ENCODE peak calls at places on chromosome 12, in four cellular contexts. M is HuH-7.5, V is HCEC 1CT, O is NCI-H1092 treated with DMSO at 0.1 percent for 48 hours. I is an unnamed sample.

GRCh38 chr12:49200882-49201594 is 12.2 kb upstream of the TUBA1A start:
- DNase-seq in M (no peak), V (peak), O (peak), I (peak)

GRCh38 chr12:85310025-85310424 is 30.0 kb downstream of the ALX1 start:
- DNase-seq in M (no peak), V (no peak), O (no peak), I (no peak)

GRCh38 chr12:27331927-27332324 is 710 bp upstream of the BMAL2 start:
- DNase-seq in M (no peak), V (no peak), O (peak), I (peak)

GRCh38 chr12:32671930-32672785 is 6.9 kb upstream of the DNM1L start:
- DNase-seq in M (peak), V (peak), O (peak), I (peak)

GRCh38 chr12:78866518-78866917 is 1.9 kb downstream of the SYT1 start:
- DNase-seq in M (no peak), V (no peak), O (no peak), I (no peak)

GRCh38 chr12:32448581-32448980 is 49.2 kb downstream of the FGD4 start:
- DNase-seq in M (no peak), V (peak), O (no peak), I (peak)

GRCh38 chr12:19025582-19025981 is 104.0 kb upstream of the PLEKHA5 start:
- DNase-seq in M (no peak), V (no peak), O (no peak), I (no peak)

GRCh38 chr12:76588881-76589565 is 29.5 kb upstream of the OSBPL8 start:
- DNase-seq in M (no peak), V (peak), O (no peak), I (peak)

GRCh38 chr12:38162708-38163441 is 153.7 kb upstream of the ALG10B start:
- DNase-seq in M (no peak), V (no peak), O (no peak), I (no peak)

GRCh38 chr12:116263844-116264243 is 13.6 kb downstream of the MED13L start:
- DNase-seq in M (no peak), V (no peak), O (no peak), I (no peak)

GRCh38 chr12:117441751-117442150 is 80.3 kb upstream of the NOS1 start:
- DNase-seq in M (no peak), V (no peak), O (peak), I (peak)

GRCh38 chr12:10716704-10717315 is 6.3 kb downstream of the YBX3 start:
- DNase-seq in M (no peak), V (peak), O (no peak), I (peak)

GRCh38 chr12:89949457-89950195 is 241.0 kb upstream of the ATP2B1 start:
- DNase-seq in M (no peak), V (peak), O (peak), I (peak)

GRCh38 chr12:1256991-1257390 is 266.0 kb downstream of the ERC1 start:
- DNase-seq in M (no peak), V (no peak), O (no peak), I (no peak)

GRCh38 chr12:76020281-76020680 is 11.3 kb downstream of the PHLDA1 start:
- DNase-seq in M (no peak), V (peak), O (no peak), I (peak)

GRCh38 chr12:6352198-6353173 is 10.6 kb upstream of the TNFRSF1A start:
- DNase-seq in M (no peak), V (no peak), O (no peak), I (no peak)

GRCh38 chr12:87820524-87821194 is 208.5 kb downstream of the C12orf50 start:
- DNase-seq in M (no peak), V (peak), O (no peak), I (peak)

GRCh38 chr12:106953352-106954260 is 2.1 kb upstream of the TMEM263 start:
- DNase-seq in M (no peak), V (peak), O (no peak), I (peak)

GRCh38 chr12:46133751-46134150 is 135.1 kb downstream of the SLC38A1 start:
- DNase-seq in M (no peak), V (no peak), O (no peak), I (peak)

GRCh38 chr12:68868043-68868790 is 60.2 kb downstream of the MDM2 start:
- DNase-seq in M (no peak), V (no peak), O (no peak), I (no peak)

GRCh38 chr12:27711312-27711682 is 665 bp downstream of the MRPS35 start:
- DNase-seq in M (no peak), V (peak), O (peak), I (no peak)

GRCh38 chr12:50070314-50071060 is 13.1 kb downstream of the ASIC1 start:
- DNase-seq in M (peak), V (peak), O (peak), I (peak)

GRCh38 chr12:55842681-55843429 is at the start of gene MMP19:
- DNase-seq in M (no peak), V (peak), O (no peak), I (peak)

GRCh38 chr12:29695026-29695425 is 88.7 kb downstream of the TMTC1 start:
- DNase-seq in M (no peak), V (peak), O (no peak), I (peak)

GRCh38 chr12:6461401-6462233 is 8.9 kb downstream of the VAMP1 start:
- DNase-seq in M (no peak), V (no peak), O (no peak), I (no peak)